ENCODE peak calls at places on chromosomes 7 and 10, in five cellular contexts. One of them, this sample, is unnamed.

GRCh38 chr7:90709501-90710465 is 113.7 kb downstream of the CDK14 start:
- DNase-seq in GM23338: no peak
- DNase-seq in stimulated activated CD8-positive, alpha-beta memory T cell treated with anti-CD3 and anti-CD28 coated beads, Interleukin-4, amount 100 ng/mL, for 4 hours: no peak
- DNase-seq in head of caudate nucleus: no peak
- DNase-seq in dorsolateral prefrontal cortex: no peak
- DNase-seq in this sample: peak

GRCh38 chr7:83708531-83708930 is 59.6 kb upstream of the SEMA3E start:
- DNase-seq in stimulated activated CD8-positive, alpha-beta memory T cell treated with anti-CD3 and anti-CD28 coated beads, Interleukin-4, amount 100 ng/mL, for 4 hours: no peak
- DNase-seq in dorsolateral prefrontal cortex: no peak
- DNase-seq in head of caudate nucleus: no peak
- DNase-seq in GM23338: no peak
- DNase-seq in this sample: no peak

GRCh38 chr10:60910543-60910942 is 33.4 kb downstream of the RHOBTB1 start:
- DNase-seq in dorsolateral prefrontal cortex: no peak
- DNase-seq in GM23338: no peak
- DNase-seq in stimulated activated CD8-positive, alpha-beta memory T cell treated with anti-CD3 and anti-CD28 coated beads, Interleukin-4, amount 100 ng/mL, for 4 hours: no peak
- DNase-seq in head of caudate nucleus: no peak
- DNase-seq in this sample: peak

GRCh38 chr7:27030393-27031001 is 65.3 kb downstream of the HOXA1 start:
- DNase-seq in stimulated activated CD8-positive, alpha-beta memory T cell treated with anti-CD3 and anti-CD28 coated beads, Interleukin-4, amount 100 ng/mL, for 4 hours: no peak
- DNase-seq in head of caudate nucleus: no peak
- DNase-seq in dorsolateral prefrontal cortex: no peak
- DNase-seq in GM23338: peak
- DNase-seq in this sample: no peak

GRCh38 chr10:110529596-110530011 is 31.9 kb downstream of the DUSP5 start:
- DNase-seq in stimulated activated CD8-positive, alpha-beta memory T cell treated with anti-CD3 and anti-CD28 coated beads, Interleukin-4, amount 100 ng/mL, for 4 hours: no peak
- DNase-seq in head of caudate nucleus: no peak
- DNase-seq in dorsolateral prefrontal cortex: no peak
- DNase-seq in GM23338: peak
- DNase-seq in this sample: no peak

GRCh38 chr7:155426543-155427410 is 31.2 kb upstream of the EN2 start:
- DNase-seq in dorsolateral prefrontal cortex: no peak
- DNase-seq in GM23338: no peak
- DNase-seq in head of caudate nucleus: no peak
- DNase-seq in stimulated activated CD8-positive, alpha-beta memory T cell treated with anti-CD3 and anti-CD28 coated beads, Interleukin-4, amount 100 ng/mL, for 4 hours: no peak
- DNase-seq in this sample: no peak

GRCh38 chr10:114077815-114078219 is 34.2 kb downstream of the ADRB1 start:
- DNase-seq in stimulated activated CD8-positive, alpha-beta memory T cell treated with anti-CD3 and anti-CD28 coated beads, Interleukin-4, amount 100 ng/mL, for 4 hours: no peak
- DNase-seq in head of caudate nucleus: no peak
- DNase-seq in dorsolateral prefrontal cortex: no peak
- DNase-seq in GM23338: peak
- DNase-seq in this sample: no peak

GRCh38 chr7:155860840-155861479 is 48.7 kb upstream of the SHH start:
- DNase-seq in head of caudate nucleus: no peak
- DNase-seq in stimulated activated CD8-positive, alpha-beta memory T cell treated with anti-CD3 and anti-CD28 coated beads, Interleukin-4, amount 100 ng/mL, for 4 hours: no peak
- DNase-seq in GM23338: no peak
- DNase-seq in dorsolateral prefrontal cortex: no peak
- DNase-seq in this sample: no peak

GRCh38 chr7:82527831-82528230 is 84.3 kb upstream of the CACNA2D1 start:
- DNase-seq in dorsolateral prefrontal cortex: no peak
- DNase-seq in GM23338: no peak
- DNase-seq in stimulated activated CD8-positive, alpha-beta memory T cell treated with anti-CD3 and anti-CD28 coated beads, Interleukin-4, amount 100 ng/mL, for 4 hours: no peak
- DNase-seq in head of caudate nucleus: no peak
- DNase-seq in this sample: no peak